ENCODE peak calls at places on chromosomes 2 and 18, in nine cellular contexts. N is NCI-H1092 treated with DMSO at 0.1 percent for 48 hours, L is IMR-90, Q is lower leg skin, G is spleen, W is NCI-H774, U is NCI-H2029 treated with DMSO at 0.1 percent for 48 hours, I is AG08395, B is AG04449. P is an unnamed sample.

GRCh38 chr2:111247491-111247890 is 126.8 kb downstream of the BCL2L11 start:
- DNase-seq in G (no peak), N (no peak), W (no peak), I (no peak), Q (no peak), B (no peak), L (no peak), U (no peak), P (no peak)

GRCh38 chr2:128306081-128306930 is 12.4 kb downstream of the HS6ST1 start:
- DNase-seq in W (peak; percentile 58), N (peak; percentile 75), L (peak; percentile 100), Q (no peak), I (peak; percentile 95), G (no peak), U (peak; percentile 80), B (peak; percentile 92), P (no peak)

GRCh38 chr2:196511258-196511971 is 128.1 kb upstream of the CCDC150 start:
- DNase-seq in U (no peak), L (no peak), W (no peak), N (no peak), B (no peak), G (no peak), I (no peak), Q (no peak), P (no peak)

GRCh38 chr2:237931205-237931721 is 35.6 kb upstream of the UBE2F start:
- DNase-seq in Q (no peak), L (peak; percentile 92), I (peak; percentile 45), B (peak; percentile 21), W (no peak), N (peak; percentile 1), U (no peak), G (peak; percentile 34), P (no peak)

GRCh38 chr2:48954935-48955334 is 199.4 kb downstream of the FSHR start:
- DNase-seq in G (no peak), Q (no peak), I (no peak), L (peak; percentile 50), N (no peak), W (no peak), B (no peak), U (no peak), P (no peak)

GRCh38 chr18:48200631-48201336 is 208.4 kb downstream of the ZBTB7C start:
- DNase-seq in N (no peak), Q (peak; percentile 68), B (no peak), U (peak; percentile 38), W (no peak), G (no peak), I (no peak), L (no peak), P (no peak)

GRCh38 chr2:200756618-200757321 is 54.9 kb upstream of the BZW1 start:
- DNase-seq in I (peak; percentile 86), N (no peak), U (no peak), L (peak; percentile 91), B (peak; percentile 41), Q (peak; percentile 71), W (no peak), G (no peak), P (no peak)

GRCh38 chr2:200084036-200084435 is 128.7 kb downstream of the MAIP1 start:
- DNase-seq in L (no peak), I (no peak), G (no peak), B (no peak), U (no peak), W (no peak), N (no peak), Q (no peak), P (no peak)

GRCh38 chr2:240224676-240225075 is 84.2 kb upstream of the OTOS start:
- DNase-seq in L (peak; percentile 84), W (no peak), B (peak; percentile 45), I (peak; percentile 74), Q (peak; percentile 1), N (no peak), G (no peak), U (no peak), P (no peak)

GRCh38 chr2:240888890-240889573 is 6.9 kb downstream of the MAB21L4 start:
- DNase-seq in I (no peak), U (no peak), Q (no peak), W (no peak), N (no peak), B (no peak), L (no peak), G (no peak), P (no peak)

GRCh38 chr18:58234359-58234741 is 190.3 kb downstream of the NEDD4L start:
- DNase-seq in Q (no peak), G (no peak), N (no peak), W (no peak), L (no peak), B (no peak), I (no peak), U (no peak), P (no peak)

GRCh38 chr2:29072971-29073725 is 1.2 kb downstream of the PCARE start:
- DNase-seq in W (no peak), G (no peak), N (no peak), U (no peak), I (no peak), Q (peak; percentile 80), L (no peak), B (no peak), P (no peak)

GRCh38 chr2:240512109-240512485 is 45.7 kb downstream of the ANKMY1 start:
- DNase-seq in U (no peak), Q (peak; percentile 49), L (no peak), I (no peak), B (no peak), W (no peak), G (no peak), N (no peak), P (no peak)

GRCh38 chr2:241912021-241912555 is 42.6 kb downstream of the RTP5 start:
- DNase-seq in N (no peak), W (no peak), L (no peak), U (no peak), Q (peak; percentile 83), B (no peak), I (no peak), G (peak; percentile 34), P (no peak)

GRCh38 chr18:48290162-48290926 is 118.8 kb downstream of the ZBTB7C start:
- DNase-seq in I (no peak), N (peak; percentile 96), W (no peak), B (no peak), U (no peak), G (no peak), L (no peak), Q (peak; percentile 81), P (no peak)

GRCh38 chr2:229300814-229301213 is 29.7 kb upstream of the PID1 start:
- DNase-seq in G (no peak), U (no peak), B (no peak), Q (no peak), W (no peak), I (peak; percentile 27), N (no peak), L (no peak), P (no peak)

GRCh38 chr2:32738939-32739338 is 111.1 kb downstream of the TTC27 start:
- DNase-seq in L (peak; percentile 51), W (no peak), U (no peak), B (no peak), N (no peak), I (no peak), Q (no peak), G (no peak), P (no peak)

GRCh38 chr2:28316546-28317335 is 75.9 kb upstream of the FOSL2 start:
- DNase-seq in I (no peak), B (no peak), L (no peak), N (no peak), Q (peak; percentile 54), W (no peak), U (no peak), G (no peak), P (no peak)

GRCh38 chr2:210225461-210225798 is 183 bp upstream of the ACADL start:
- DNase-seq in I (no peak), B (no peak), W (no peak), L (no peak), U (no peak), N (no peak), Q (no peak), G (no peak), P (no peak)

GRCh38 chr2:105803337-105803736 is 58.6 kb downstream of the NCK2 start:
- DNase-seq in L (no peak), I (no peak), Q (no peak), W (no peak), B (no peak), N (no peak), G (no peak), U (no peak), P (no peak)

GRCh38 chr18:46623541-46623940 is 33.5 kb downstream of the LOXHD1 start:
- DNase-seq in U (no peak), N (no peak), L (no peak), W (no peak), Q (peak; percentile 81), B (no peak), I (peak; percentile 18), G (peak; percentile 88), P (peak; percentile 14)

GRCh38 chr2:219664041-219664440 is 36.6 kb downstream of the SLC4A3 start:
- DNase-seq in B (no peak), W (no peak), G (no peak), N (no peak), L (no peak), U (no peak), Q (peak; percentile 65), I (no peak), P (no peak)

GRCh38 chr2:129909648-129910418 is 69.6 kb upstream of the RAB6C start:
- DNase-seq in I (no peak), G (no peak), B (no peak), W (no peak), Q (peak; percentile 70), L (no peak), U (no peak), N (no peak), P (no peak)

GRCh38 chr2:226489765-226490164 is 309.9 kb downstream of the IRS1 start:
- DNase-seq in I (peak; percentile 69), B (peak; percentile 67), Q (no peak), G (no peak), N (no peak), L (peak; percentile 94), W (no peak), U (no peak), P (no peak)

GRCh38 chr18:30903566-30903965 is 139.0 kb downstream of the DSC3 start:
- DNase-seq in I (no peak), G (no peak), N (no peak), Q (no peak), U (no peak), L (no peak), W (no peak), B (no peak), P (no peak)

GRCh38 chr18:13264986-13265900 is 46.7 kb downstream of the LDLRAD4 start:
- DNase-seq in W (no peak), B (no peak), U (no peak), I (no peak), N (no peak), G (no peak), Q (peak; percentile 81), L (no peak), P (no peak)

GRCh38 chr18:4233468-4233867 is 221.6 kb downstream of the DLGAP1 start:
- DNase-seq in I (no peak), N (no peak), W (no peak), Q (no peak), L (no peak), U (no peak), B (no peak), G (no peak), P (no peak)

GRCh38 chr2:98253461-98254073 is 92.7 kb upstream of the CNGA3 start:
- DNase-seq in L (no peak), W (no peak), B (no peak), N (no peak), G (no peak), I (peak; percentile 15), Q (no peak), U (no peak), P (no peak)

GRCh38 chr2:27753744-27754588 is 17.6 kb upstream of the MRPL33 start:
- DNase-seq in G (peak; percentile 90), W (peak; percentile 59), N (peak; percentile 16), B (no peak), I (peak; percentile 76), L (peak; percentile 80), Q (peak; percentile 93), U (peak; percentile 12), P (peak; percentile 53)

GRCh38 chr2:29014811-29015414 is 33.8 kb downstream of the TOGARAM2 start:
- DNase-seq in G (peak; percentile 90), U (no peak), B (peak; percentile 19), N (no peak), W (no peak), Q (no peak), I (no peak), L (peak; percentile 57), P (peak; percentile 77)

GRCh38 chr2:136118819-136119716 is 1.1 kb upstream of the CXCR4 start:
- DNase-seq in I (no peak), B (no peak), Q (peak; percentile 91), N (peak; percentile 70), G (peak; percentile 98), L (no peak), W (peak; percentile 76), U (no peak), P (peak; percentile 93)

P was measured in activated gamma-delta T cell treated with Interleukin-2 at 50 U/mL for 16 hours.